ENCODE peak calls at places on chromosomes 7 and 10, in seven cellular contexts. G, B, F, Q, P, V and E are unnamed samples. For H3K36me3 and H3K4me1, the result is how much of the 10 kb centered on the place peaks cover.

GRCh38 chr10:86371116-86371515 is 4.5 kb upstream of the GRID1 start:
- DNase-seq in B (no peak), F (no peak), V (peak), P (no peak), Q (no peak), G (no peak), E (peak)

GRCh38 chr10:97759981-97760345 is 11.8 kb downstream of the SFRP5 start:
- DNase-seq in Q (no peak), F (no peak), G (no peak), P (no peak), V (no peak), B (no peak), E (no peak)

GRCh38 chr10:29860159-29860558 is 199.2 kb downstream of the JCAD start:
- DNase-seq in V (no peak), G (no peak), B (no peak), F (no peak), P (no peak), Q (no peak), E (peak)

GRCh38 chr7:107327986-107328569 is 141.8 kb upstream of the GPR22 start:
- DNase-seq in F (no peak), B (no peak), P (no peak), Q (no peak), V (no peak), G (no peak), E (no peak)

GRCh38 chr7:30880090-30880704 is 31.5 kb upstream of the AQP1 start:
- DNase-seq in Q (no peak), G (no peak), P (no peak), V (no peak), B (no peak), F (no peak), E (no peak)

GRCh38 chr10:4359003-4359402 is 467.0 kb upstream of the AKR1E2 start:
- DNase-seq in B (no peak), F (no peak), P (no peak), Q (no peak), G (no peak), V (no peak), E (no peak)

GRCh38 chr10:110901954-110902819 is 16.8 kb downstream of the BBIP1 start:
- DNase-seq in F (peak), G (no peak), B (no peak), V (no peak), P (no peak), Q (no peak), E (peak)

GRCh38 chr7:22234247-22234646 is 122.7 kb downstream of the RAPGEF5 start:
- DNase-seq in B (peak), F (no peak), Q (no peak), G (no peak), V (no peak), P (no peak), E (no peak)

GRCh38 chr7:107874605-107875446 is 16.2 kb upstream of the DLD start:
- DNase-seq in G (peak), Q (peak), B (peak), F (peak), P (peak), V (no peak), E (peak)

GRCh38 chr7:98309566-98309965 is 28.1 kb downstream of the BRI3 start:
- DNase-seq in G (no peak), F (no peak), V (no peak), Q (no peak), P (no peak), B (no peak), E (no peak)

GRCh38 chr7:77893813-77894212 is 95.2 kb downstream of the PHTF2 start:
- DNase-seq in V (no peak), G (no peak), B (no peak), F (no peak), P (no peak), Q (no peak), E (no peak)

GRCh38 chr7:66837007-66837406 is 84.0 kb upstream of the TMEM248 start:
- DNase-seq in P (no peak), V (peak), G (no peak), B (peak), Q (peak), F (peak), E (peak)

GRCh38 chr10:247480-247879 is 112.2 kb downstream of the ZMYND11 start:
- DNase-seq in P (no peak), Q (no peak), F (no peak), B (no peak), V (no peak), G (no peak), E (no peak)

GRCh38 chr7:142885311-142886230 is at the start of gene TRPV6:
- DNase-seq in F (no peak), V (peak), P (no peak), G (peak), B (no peak), Q (peak), E (no peak)

GRCh38 chr10:18351426-18351825 is 211.2 kb downstream of the CACNB2 start:
- DNase-seq in G (no peak), Q (no peak), V (no peak), P (no peak), F (no peak), B (no peak), E (no peak)

GRCh38 chr7:44143606-44144250 is 2.6 kb upstream of the MYL7 start:
- DNase-seq in G (no peak), V (peak), P (no peak), Q (no peak), F (no peak), B (no peak), E (peak)

GRCh38 chr10:48462482-48463020 is 142.3 kb downstream of the ARHGAP22 start:
- DNase-seq in Q (peak), B (no peak), F (no peak), G (no peak), P (no peak), V (no peak), E (no peak)

GRCh38 chr7:112362053-112362650 is 88.1 kb upstream of the IFRD1 start:
- DNase-seq in B (no peak), Q (no peak), G (no peak), P (no peak), V (no peak), F (no peak), E (no peak)

GRCh38 chr10:77873558-77874380 is 52.8 kb downstream of the DLG5 start:
- DNase-seq in P (no peak), B (peak), F (no peak), Q (peak), V (peak), G (peak), E (peak)

GRCh38 chr7:66739953-66740301 is 606 bp upstream of the RABGEF1 start:
- DNase-seq in B (no peak), P (no peak), F (no peak), G (peak), V (peak), Q (no peak), E (no peak)

GRCh38 chr7:27424749-27425148 is 182.1 kb downstream of the EVX1 start:
- DNase-seq in P (no peak), F (no peak), V (no peak), B (peak), Q (no peak), G (no peak), E (no peak)

GRCh38 chr7:47968852-47969774 is 10.3 kb downstream of the HUS1 start:
- DNase-seq in V (no peak), P (no peak), B (peak), Q (peak), F (peak), G (peak), E (no peak)

GRCh38 chr7:80243425-80243824 is 108.8 kb downstream of the GNAI1 start:
- DNase-seq in F (no peak), B (no peak), V (no peak), P (no peak), G (no peak), Q (no peak), E (no peak)

GRCh38 chr7:13988765-13989137 is 715 bp downstream of the ETV1 start:
- DNase-seq in P (no peak), F (no peak), B (peak), V (no peak), G (no peak), Q (no peak), E (no peak)

GRCh38 chr7:3439333-3440030 is 138.4 kb downstream of the SDK1 start:
- DNase-seq in G (no peak), V (no peak), P (peak), Q (no peak), F (no peak), B (peak), E (no peak)

DNA sequence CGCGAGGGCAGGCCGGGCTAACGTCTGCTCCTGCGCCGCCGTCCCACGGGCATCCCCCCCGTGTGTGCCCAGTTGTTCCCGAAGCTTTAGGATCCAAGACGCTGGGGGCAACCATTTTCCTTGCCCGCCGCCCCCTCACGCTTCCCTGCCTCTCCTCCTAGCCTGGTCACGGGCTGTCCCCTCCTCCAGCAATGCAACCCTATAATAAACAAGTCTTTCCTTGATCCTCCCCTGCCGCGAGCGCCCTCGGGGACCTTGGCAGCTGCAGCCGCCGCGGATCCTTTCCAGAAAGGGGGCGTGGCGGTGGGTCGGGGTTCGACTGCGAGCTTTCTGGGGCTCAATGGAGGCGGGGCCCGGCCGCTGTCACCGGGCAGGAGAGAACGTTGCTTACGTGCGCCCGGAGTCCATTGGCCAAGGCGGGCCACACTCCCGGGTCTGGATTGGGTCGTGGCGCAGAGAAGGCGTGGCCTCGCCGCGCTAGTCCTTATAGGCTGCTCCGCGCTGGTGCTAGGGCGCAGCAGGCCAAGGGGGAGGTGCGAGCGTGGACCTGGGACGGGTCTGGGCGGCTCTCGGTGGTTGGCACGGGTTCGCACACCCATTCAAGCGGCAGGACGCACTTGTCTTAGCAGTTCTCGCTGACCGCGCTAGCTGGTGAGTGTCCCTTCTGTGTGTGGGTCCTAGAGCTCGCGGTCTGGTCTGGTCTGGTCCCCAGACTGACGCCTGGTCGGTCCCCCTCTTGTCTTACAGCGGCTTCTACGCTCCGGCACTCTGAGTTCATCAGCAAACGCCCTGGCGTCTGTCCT is at the start of gene DDIT4:
- DNase-seq in V (peak), Q (peak), B (peak), F (peak), P (peak), G (peak), E (peak)
- TF ChIP-seq POLR2AphosphoS5 in V (peak), Q (peak), B (peak), F (peak), P (peak), G (peak), E (peak)

GRCh38 chr7:32872421-32872820 is 19.1 kb downstream of the KBTBD2 start:
- DNase-seq in V (no peak), G (no peak), F (no peak), B (no peak), P (no peak), Q (no peak), E (no peak)

GRCh38 chr7:32870298-32870697 is 21.3 kb downstream of the KBTBD2 start:
- DNase-seq in Q (no peak), B (no peak), P (no peak), V (no peak), F (no peak), G (no peak), E (no peak)

GRCh38 chr7:32871624-32872371 is 19.8 kb downstream of the KBTBD2 start:
- DNase-seq in V (no peak), Q (no peak), P (no peak), F (no peak), G (no peak), B (no peak), E (no peak)

GRCh38 chr7:32868116-32868515 is 23.4 kb downstream of the KBTBD2 start:
- DNase-seq in Q (peak), G (no peak), V (no peak), B (no peak), P (no peak), F (no peak), E (no peak)

GRCh38 chr7:32869716-32870115 is 21.8 kb downstream of the KBTBD2 start:
- DNase-seq in P (no peak), F (no peak), B (no peak), G (no peak), Q (no peak), V (no peak), E (no peak)
- H3K36me3 ChIP-seq in P (under half), F (half or more), B (under half), G (under half), Q (half or more), V (half or more), E (under half)

GRCh38 chr10:75398238-75398629 is 3.3 kb downstream of the ZNF503 start:
- DNase-seq in V (no peak), P (no peak), Q (no peak), F (no peak), G (no peak), B (peak), E (no peak)

GRCh38 chr10:75395171-75395954 is 6.2 kb downstream of the ZNF503 start:
- DNase-seq in V (peak), Q (peak), B (peak), G (peak), F (peak), P (no peak), E (no peak)

GRCh38 chr10:75395955-75396860 is 5.4 kb downstream of the ZNF503 start:
- DNase-seq in B (peak), Q (no peak), G (peak), F (no peak), V (no peak), P (no peak), E (no peak)

GRCh38 chr10:75397571-75397921 is 4.0 kb downstream of the ZNF503 start:
- DNase-seq in V (no peak), Q (no peak), B (peak), F (no peak), G (peak), P (no peak), E (no peak)

GRCh38 chr10:75396861-75397570 is 4.5 kb downstream of the ZNF503 start:
- DNase-seq in Q (peak), P (no peak), G (peak), V (no peak), B (peak), F (no peak), E (no peak)
- H3K4me1 ChIP-seq in Q (under half), P (under half), G (under half), V (under half), B (under half), F (under half), E (under half)

GRCh38 chr7:11584406-11585031 is 247.5 kb downstream of the THSD7A start:
- DNase-seq in G (no peak), Q (no peak), B (no peak), P (no peak), V (no peak), F (no peak), E (no peak)
- TF ChIP-seq POLR2AphosphoS5 in G (no peak), Q (no peak), B (no peak), P (no peak), V (no peak), F (no peak), E (no peak)

GRCh38 chr7:105101864-105102263 is 87.9 kb downstream of the KMT2E start:
- DNase-seq in P (no peak), F (no peak), V (no peak), Q (no peak), G (no peak), B (no peak), E (no peak)
- H3K36me3 ChIP-seq in P (under half), F (half or more), V (under half), Q (half or more), G (under half), B (under half), E (under half)

DNA sequence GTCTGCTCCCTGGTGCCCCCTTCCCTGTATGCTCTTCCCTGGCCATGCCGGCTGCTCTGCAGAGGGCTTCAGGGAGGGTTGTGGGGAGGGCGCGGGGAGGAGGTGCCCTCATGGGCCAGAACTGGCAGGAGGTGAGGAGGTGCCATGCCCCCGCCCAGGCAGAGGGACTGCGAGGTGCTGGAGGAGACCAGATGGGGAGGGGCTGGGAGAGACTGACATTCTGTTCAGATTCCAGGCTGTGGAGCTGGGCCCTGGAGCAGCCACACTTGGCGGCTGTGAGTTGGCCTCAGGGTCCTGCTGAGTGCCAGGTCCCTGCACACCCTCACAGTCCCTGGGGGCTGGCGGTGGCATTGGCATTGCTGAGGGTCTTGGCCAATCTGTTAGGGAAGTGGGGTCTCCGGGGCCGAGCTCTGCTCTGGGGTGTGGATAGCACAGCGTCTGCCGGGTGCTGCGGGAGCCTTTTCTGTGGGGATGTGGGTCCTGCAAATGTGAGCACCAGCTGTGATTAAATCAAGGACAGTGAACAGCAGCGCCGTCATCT is 25.4 kb downstream of the INPP5A start:
- DNase-seq in V (peak), P (no peak), F (no peak), B (no peak), Q (no peak), G (no peak), E (peak)
- H3K4me1 ChIP-seq in V (under half), P (under half), F (under half), B (under half), Q (under half), G (under half), E (half or more)

GRCh38 chr7:134870156-134870555 is 90.7 kb downstream of the CALD1 start:
- DNase-seq in V (no peak), G (no peak), B (no peak), P (no peak), Q (no peak), F (no peak), E (no peak)

GRCh38 chr7:134866581-134866980 is 87.1 kb downstream of the CALD1 start:
- DNase-seq in F (no peak), P (no peak), G (no peak), V (no peak), Q (no peak), B (peak), E (no peak)

GRCh38 chr7:134874407-134874806 is 95.0 kb downstream of the CALD1 start:
- DNase-seq in G (no peak), Q (no peak), F (no peak), V (no peak), P (no peak), B (no peak), E (no peak)

GRCh38 chr7:134873253-134873652 is 93.8 kb downstream of the CALD1 start:
- DNase-seq in F (no peak), B (peak), V (no peak), G (no peak), P (no peak), Q (no peak), E (no peak)

GRCh38 chr7:134870781-134871180 is 91.3 kb downstream of the CALD1 start:
- DNase-seq in F (no peak), P (no peak), B (peak), V (no peak), G (no peak), Q (no peak), E (no peak)
- TF ChIP-seq POLR2AphosphoS5 in F (no peak), P (no peak), B (no peak), V (no peak), G (no peak), Q (no peak), E (no peak)

DNA sequence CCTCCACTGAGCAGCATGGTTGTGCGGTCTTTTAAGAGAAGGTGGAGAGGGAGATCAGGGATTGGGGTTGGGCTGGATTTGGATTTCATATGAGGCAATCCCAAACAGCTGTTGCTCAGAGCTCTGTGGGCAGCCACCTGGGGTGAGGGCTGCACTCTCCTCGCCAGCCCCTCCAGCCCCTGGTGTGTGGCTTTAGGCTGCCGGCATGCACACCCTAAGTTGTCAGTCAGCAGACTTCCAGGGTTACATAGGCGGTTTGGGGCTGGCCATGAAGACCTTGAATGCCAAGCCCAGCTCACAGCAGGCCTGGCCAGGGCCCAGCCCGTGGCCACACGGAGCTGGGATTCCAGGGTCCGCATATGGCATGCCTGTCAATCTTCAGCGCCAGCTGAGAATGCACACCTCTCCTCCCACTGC is 54.8 kb downstream of the ZMIZ1 start:
- DNase-seq in G (no peak), B (no peak), F (no peak), Q (no peak), P (no peak), V (no peak), E (no peak)
- H3K36me3 ChIP-seq in G (under half), B (under half), F (half or more), Q (half or more), P (under half), V (under half), E (under half)

GRCh38 chr10:95282115-95282514 is 8.7 kb downstream of the PDLIM1 start:
- DNase-seq in B (no peak), V (no peak), F (no peak), Q (no peak), G (no peak), P (no peak), E (no peak)

GRCh38 chr10:95279042-95279820 is 11.6 kb downstream of the PDLIM1 start:
- DNase-seq in P (no peak), F (no peak), Q (no peak), B (no peak), V (no peak), G (no peak), E (no peak)

GRCh38 chr10:95281206-95281605 is 9.6 kb downstream of the PDLIM1 start:
- DNase-seq in F (no peak), V (no peak), G (no peak), Q (no peak), P (no peak), B (no peak), E (no peak)

GRCh38 chr10:95278061-95278988 is 12.5 kb downstream of the PDLIM1 start:
- DNase-seq in G (no peak), F (no peak), Q (no peak), V (no peak), B (no peak), P (no peak), E (peak)

DNA sequence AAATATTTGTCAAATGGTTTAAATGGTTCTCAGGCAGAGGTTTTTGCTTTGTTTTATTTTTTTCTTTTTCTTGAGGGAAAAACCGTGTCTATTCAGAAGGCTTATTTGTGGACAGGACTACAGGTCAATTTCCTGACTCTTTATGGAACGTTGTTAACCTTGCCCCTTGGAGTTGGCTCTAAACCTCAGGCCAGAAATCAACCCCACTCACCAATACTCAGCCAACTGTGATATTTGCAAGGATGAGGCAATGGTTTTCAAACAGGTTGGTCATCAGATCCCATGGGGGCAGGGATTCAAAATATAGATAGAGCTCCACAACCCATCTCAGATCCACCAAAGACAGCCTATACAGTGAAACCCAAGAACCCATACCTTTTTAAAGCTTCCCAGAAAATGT is 10.2 kb downstream of the PDLIM1 start:
- DNase-seq in G (no peak), V (no peak), Q (no peak), P (no peak), F (no peak), B (peak), E (no peak)
- H3K4me1 ChIP-seq in G (under half), V (under half), Q (under half), P (half or more), F (under half), B (under half), E (under half)